ENCODE peak calls at places on chromosomes 7 and 10, in four cellular contexts. One of them, this sample, is unnamed.
A peak's percentile ranks its signal among the peaks of the same experiment; 100 is the strongest.

GRCh38 chr10:75189266-75190096 is 21.1 kb upstream of the VDAC2 start:
- DNase-seq in transverse colon: no peak
- DNase-seq in small intestine: no peak
- DNase-seq in naive B cell: no peak
- DNase-seq in this sample: no peak

GRCh38 chr7:141916099-141916498 is at the start of gene OR9A4:
- DNase-seq in transverse colon: no peak
- DNase-seq in small intestine: no peak
- DNase-seq in naive B cell: no peak
- DNase-seq in this sample: no peak

GRCh38 chr10:6269953-6270867 is 67.5 kb downstream of the PFKFB3 start:
- DNase-seq in transverse colon: peak; percentile 59
- DNase-seq in small intestine: peak; percentile 75
- DNase-seq in naive B cell: peak; percentile 36
- DNase-seq in this sample: peak; percentile 16

GRCh38 chr7:130112662-130113425 is 42.5 kb downstream of the KLHDC10 start:
- DNase-seq in transverse colon: no peak
- DNase-seq in small intestine: peak; percentile 29
- DNase-seq in naive B cell: no peak
- DNase-seq in this sample: no peak

GRCh38 chr7:24905996-24906770 is 73.8 kb downstream of the OSBPL3 start:
- DNase-seq in transverse colon: no peak
- DNase-seq in small intestine: no peak
- DNase-seq in naive B cell: no peak
- DNase-seq in this sample: no peak

GRCh38 chr10:95698415-95698814 is 4.7 kb upstream of the TCTN3 start:
- DNase-seq in transverse colon: no peak
- DNase-seq in small intestine: no peak
- DNase-seq in naive B cell: no peak
- DNase-seq in this sample: no peak

GRCh38 chr7:87000344-87000743 is 59.1 kb downstream of the ELAPOR2 start:
- DNase-seq in transverse colon: no peak
- DNase-seq in small intestine: no peak
- DNase-seq in naive B cell: no peak
- DNase-seq in this sample: no peak

GRCh38 chr10:191703-192518 is 56.7 kb downstream of the ZMYND11 start:
- DNase-seq in transverse colon: no peak
- DNase-seq in small intestine: no peak
- DNase-seq in naive B cell: no peak
- DNase-seq in this sample: no peak

GRCh38 chr10:15763001-15763400 is 43.3 kb upstream of the ITGA8 start:
- DNase-seq in transverse colon: no peak
- DNase-seq in small intestine: no peak
- DNase-seq in naive B cell: no peak
- DNase-seq in this sample: no peak

GRCh38 chr10:72234560-72235095 is 18.6 kb upstream of the ASCC1 start:
- DNase-seq in transverse colon: no peak
- DNase-seq in small intestine: peak; percentile 58
- DNase-seq in naive B cell: no peak
- DNase-seq in this sample: no peak

GRCh38 chr10:46234026-46234425 is 52.8 kb upstream of the ANTXRL start:
- DNase-seq in transverse colon: no peak
- DNase-seq in small intestine: no peak
- DNase-seq in naive B cell: no peak
- DNase-seq in this sample: no peak